ENCODE peak calls at places on chromosomes 5 and 9, in seven cellular contexts. T is osteoblast, O is HCT116, X is PC-3, D is fibroblast of lung, Y is A549, I is hepatocyte. F is an unnamed sample.
A peak's percentile ranks its signal among the peaks of the same experiment; 100 is the strongest.

GRCh38 chr9:133471551-133472276 is 7.2 kb downstream of the SLC2A6 start:
- DNase-seq in T (no peak), O (no peak), X (no peak), D (no peak), Y (no peak), I (no peak), F (no peak)

GRCh38 chr9:88789785-88790184 is 201.5 kb upstream of the S1PR3 start:
- DNase-seq in T (no peak), O (no peak), X (no peak), D (peak; percentile 96), Y (no peak), I (no peak), F (no peak)

GRCh38 chr5:138360941-138361452 is 8.5 kb downstream of the KDM3B start:
- DNase-seq in T (no peak), O (no peak), X (no peak), D (no peak), Y (no peak), I (no peak), F (no peak)

GRCh38 chr9:89448381-89448780 is 49.5 kb downstream of the SEMA4D start:
- DNase-seq in T (no peak), O (no peak), X (no peak), D (no peak), Y (no peak), I (no peak), F (no peak)

GRCh38 chr9:19151425-19152159 is 24.3 kb upstream of the PLIN2 start:
- DNase-seq in T (no peak), O (no peak), X (no peak), D (no peak), Y (no peak), I (peak; percentile 68), F (no peak)

GRCh38 chr5:173643964-173644363 is 27.5 kb upstream of the BOD1 start:
- DNase-seq in T (no peak), O (no peak), X (no peak), D (peak; percentile 28), Y (no peak), I (no peak), F (peak; percentile 90)

GRCh38 chr5:43073597-43074546 is 33.8 kb upstream of the ANXA2R start:
- DNase-seq in T (no peak), O (peak; percentile 32), X (peak; percentile 79), D (no peak), Y (peak; percentile 64), I (peak; percentile 40), F (peak; percentile 81)

GRCh38 chr9:134644715-134645606 is 3.4 kb downstream of the COL5A1 start:
- DNase-seq in T (peak; percentile 100), O (no peak), X (peak; percentile 90), D (peak; percentile 98), Y (peak; percentile 84), I (peak; percentile 87), F (no peak)

GRCh38 chr5:124740991-124741583 is 5.4 kb downstream of the ZNF608 start:
- DNase-seq in T (peak; percentile 83), O (no peak), X (peak; percentile 80), D (peak; percentile 90), Y (no peak), I (no peak), F (no peak)

GRCh38 chr5:124740055-124740454 is 6.4 kb downstream of the ZNF608 start:
- DNase-seq in T (no peak), O (no peak), X (no peak), D (no peak), Y (no peak), I (no peak), F (no peak)

GRCh38 chr5:124736814-124737186 is 9.6 kb downstream of the ZNF608 start:
- DNase-seq in T (no peak), O (no peak), X (no peak), D (no peak), Y (no peak), I (no peak), F (no peak)

GRCh38 chr5:124737651-124738050 is 8.8 kb downstream of the ZNF608 start:
- DNase-seq in T (no peak), O (no peak), X (no peak), D (no peak), Y (no peak), I (no peak), F (peak; percentile 81)

DNA sequence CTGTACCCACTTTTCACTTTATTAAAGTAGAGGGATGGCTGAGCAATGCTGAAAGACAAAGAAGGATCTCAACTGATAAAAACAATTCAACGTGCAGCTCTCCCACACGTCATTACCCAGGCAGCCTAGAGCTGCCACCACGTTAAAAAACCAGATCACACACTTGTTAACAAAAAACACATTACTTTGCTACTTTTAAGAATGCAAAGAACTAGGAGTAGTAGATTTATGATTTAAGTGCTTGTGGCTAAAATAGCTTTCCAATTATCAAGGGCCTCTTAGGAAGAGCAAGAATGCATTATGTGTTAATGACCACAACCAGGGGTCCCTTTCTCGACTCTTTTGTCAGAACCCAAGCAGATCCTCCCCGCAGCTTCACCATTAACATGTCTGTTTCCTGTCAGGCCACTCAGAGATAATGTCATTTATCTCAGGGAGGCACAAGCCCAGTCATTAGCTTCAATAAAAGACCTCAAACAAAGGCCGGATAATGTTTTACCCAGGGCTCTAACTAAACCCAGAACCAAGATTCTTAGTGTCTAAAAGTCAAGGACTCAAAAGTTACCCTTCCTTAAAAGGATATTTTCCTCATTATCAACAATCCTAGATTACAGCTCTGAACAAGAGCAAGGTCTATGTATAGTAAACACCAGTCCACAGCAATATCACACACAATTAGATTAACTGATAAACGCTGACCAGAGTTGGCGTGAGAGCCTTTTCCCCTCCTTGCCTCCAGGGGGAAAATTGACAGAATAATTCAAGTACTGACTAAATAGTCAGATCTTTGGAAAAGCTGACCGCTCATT is 7.5 kb downstream of the ZNF608 start:
- DNase-seq in T (no peak), O (no peak), X (no peak), D (peak; percentile 33), Y (no peak), I (peak; percentile 63), F (peak; percentile 90)
- TF ChIP-seq CTCF in T (no peak), O (no peak), X (no peak), D (no peak), Y (no peak), I (peak; percentile 31), F (peak; percentile 55)

GRCh38 chr5:172484664-172485063 is 30.3 kb upstream of the SH3PXD2B start:
- DNase-seq in T (no peak), O (no peak), X (no peak), D (no peak), Y (no peak), I (no peak), F (no peak)
- H3K4me2 ChIP-seq in T (no peak overlapping the region), O (no peak overlapping the region), X (no peak overlapping the region), D (no peak overlapping the region), Y (no peak overlapping the region), I (no peak overlapping the region), F (no peak overlapping the region)

DNA sequence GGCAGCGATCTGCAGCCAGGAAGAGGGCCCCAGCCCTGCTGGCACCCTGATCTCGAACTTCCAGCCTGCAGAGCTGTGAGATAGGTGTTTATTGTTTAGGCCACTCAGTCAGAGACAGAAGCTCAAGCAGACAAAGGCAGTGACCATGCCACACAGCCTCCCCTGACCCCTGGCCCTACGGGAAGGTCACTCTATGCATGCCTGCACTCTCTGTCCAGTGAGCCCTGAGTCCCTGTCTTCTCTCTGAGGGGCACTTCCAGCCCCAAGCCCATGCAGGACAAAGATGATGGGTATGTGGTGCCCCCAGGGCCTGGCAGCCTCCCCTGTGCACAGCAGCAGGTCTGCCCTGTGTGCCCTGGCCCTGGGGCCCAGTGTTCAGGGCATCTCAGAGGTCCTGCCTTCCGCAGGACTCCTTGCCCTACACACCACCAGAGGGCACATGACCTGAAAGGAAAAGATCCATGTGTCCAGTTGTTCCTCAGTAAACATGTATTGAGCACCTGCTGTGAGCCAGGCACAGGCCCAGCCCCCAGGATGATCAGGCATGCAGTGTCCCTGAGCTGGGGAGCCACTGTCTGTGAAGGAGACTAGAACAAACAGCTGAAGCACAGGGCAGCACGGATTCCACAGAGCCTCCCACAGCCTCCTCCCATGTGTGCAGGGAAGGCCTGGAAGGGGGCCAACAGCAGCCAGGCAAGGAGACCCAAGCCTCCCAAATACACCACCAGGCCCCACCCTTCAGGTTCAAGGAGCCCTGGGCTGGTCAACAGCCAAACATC is 109.3 kb downstream of the ATPSCKMT start:
- DNase-seq in T (no peak), O (peak; percentile 13), X (peak; percentile 58), D (no peak), Y (peak; percentile 41), I (no peak), F (peak; percentile 51)
- TF ChIP-seq CTCF in T (peak; percentile 50), O (peak; percentile 20), X (peak; percentile 76), D (peak; percentile 22), Y (peak; percentile 27), I (peak; percentile 20), F (peak; percentile 69)

GRCh38 chr5:14667290-14667689 is 2.8 kb downstream of the OTULIN start:
- DNase-seq in T (no peak), O (no peak), X (no peak), D (no peak), Y (no peak), I (no peak), F (no peak)
- H3K4me2 ChIP-seq in T (no peak overlapping the region), O (no peak overlapping the region), X (peak overlapping the region; percentile 91), D (no peak overlapping the region), Y (no peak overlapping the region), I (peak overlapping the region; percentile 86), F (no peak overlapping the region)

DNA sequence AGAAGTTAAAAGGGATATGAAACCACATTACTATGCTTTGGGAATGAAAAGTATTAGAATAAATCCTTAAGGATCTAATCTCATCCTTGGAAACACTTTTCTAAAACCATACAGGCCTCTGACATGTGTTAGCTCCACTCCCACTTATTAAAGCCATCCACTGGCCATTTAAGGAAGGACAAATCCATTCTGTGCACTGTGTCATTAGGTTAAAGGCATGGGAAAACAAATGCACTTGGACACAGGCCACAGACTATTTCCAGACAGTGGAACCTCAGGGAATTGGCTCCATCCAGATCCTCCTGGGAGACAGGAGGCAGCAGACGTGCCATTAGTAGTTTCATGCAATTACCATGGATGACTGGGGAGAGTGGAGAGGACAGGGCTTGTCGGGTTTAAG is 454.9 kb downstream of the ENC1 start:
- DNase-seq in T (no peak), O (no peak), X (no peak), D (peak; percentile 74), Y (no peak), I (no peak), F (no peak)
- TF ChIP-seq CTCF in T (no peak), O (no peak), X (no peak), D (no peak), Y (no peak), I (no peak), F (no peak)

DNA sequence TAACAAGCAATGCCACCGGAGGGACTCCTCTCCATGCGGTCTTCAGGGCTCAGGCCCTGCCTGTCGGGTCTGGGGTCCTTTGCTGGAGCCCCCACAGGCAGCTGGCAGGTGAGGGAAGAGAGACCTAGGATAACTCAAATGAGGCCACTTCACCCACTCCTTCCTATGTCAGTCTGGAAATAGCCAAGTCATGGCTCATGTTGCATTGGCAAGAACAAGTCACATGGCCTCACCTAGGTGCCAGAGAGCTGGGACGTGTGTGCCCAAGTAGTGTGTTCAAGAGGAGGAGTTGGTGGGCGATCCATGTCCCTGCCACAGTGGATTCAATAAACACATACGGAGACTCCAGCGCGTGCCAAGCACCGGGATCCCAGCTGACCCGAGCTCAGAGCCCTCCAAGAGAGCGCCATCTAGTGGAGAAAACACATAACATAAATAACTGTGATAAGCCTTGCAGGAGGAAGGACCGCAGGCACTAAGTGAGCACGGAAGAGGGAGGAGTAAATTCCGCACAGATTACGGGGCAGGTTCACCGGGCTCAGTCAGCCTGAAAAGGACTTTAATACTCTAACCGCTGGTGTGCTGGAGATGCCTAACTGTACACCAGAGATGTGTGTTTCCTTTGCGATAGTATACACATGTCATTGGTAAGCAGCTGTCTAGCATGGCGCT is 580.8 kb downstream of the CCDC171 start:
- DNase-seq in T (peak; percentile 78), O (peak; percentile 70), X (peak; percentile 88), D (peak; percentile 90), Y (peak; percentile 79), I (peak; percentile 84), F (peak; percentile 95)
- H3K4me2 ChIP-seq in T (peak overlapping the region; percentile 16), O (peak overlapping the region; percentile 50), X (peak overlapping the region; percentile 78), D (no peak overlapping the region), Y (peak overlapping the region; percentile 55), I (no peak overlapping the region), F (no peak overlapping the region)

GRCh38 chr9:84932915-84933527 is 263.5 kb downstream of the NTRK2 start:
- DNase-seq in T (no peak), O (no peak), X (peak; percentile 1), D (peak; percentile 15), Y (peak; percentile 23), I (no peak), F (peak; percentile 63)
- TF ChIP-seq CTCF in T (peak; percentile 14), O (no peak), X (peak; percentile 26), D (no peak), Y (peak; percentile 6), I (peak; percentile 33), F (peak; percentile 61)